ENCODE peak calls at places on chromosomes 4 and X, in four cellular contexts. B is IMR-90, V is neural progenitor cell, S is right lobe of liver. O is an unnamed sample.

GRCh38 chr4:5751918-5752802 is 41.2 kb downstream of the EVC start:
- DNase-seq in S (no peak), B (peak), V (peak), O (no peak)

GRCh38 chr4:145481164-145481941 is at the start of gene SMAD1:
- DNase-seq in S (peak), V (peak), B (peak), O (peak)

GRCh38 chr4:77734928-77735327 is 84.2 kb downstream of the CNOT6L start:
- DNase-seq in S (no peak), V (no peak), B (peak), O (peak)

GRCh38 chr4:154314248-154314647 is 177.4 kb downstream of the DCHS2 start:
- DNase-seq in B (no peak), S (no peak), V (peak), O (peak)

GRCh38 chrX:25083661-25084060 is 67.9 kb upstream of the ARX start:
- DNase-seq in S (no peak), V (no peak), B (no peak), O (no peak)

GRCh38 chr4:15653864-15654391 is 1.2 kb downstream of the FBXL5 start:
- DNase-seq in B (peak), V (peak), S (no peak), O (peak)

GRCh38 chrX:152901816-152902501 is 4.1 kb downstream of the ZNF185 start:
- DNase-seq in S (no peak), V (peak), B (no peak), O (no peak)

GRCh38 chr4:140556372-140557085 is 12.2 kb downstream of the UCP1 start:
- DNase-seq in S (no peak), V (no peak), B (no peak), O (no peak)

GRCh38 chr4:124386648-124387047 is 325.9 kb downstream of the ANKRD50 start:
- DNase-seq in V (no peak), B (no peak), S (no peak), O (peak)

GRCh38 chrX:134718329-134719317 is 60.4 kb upstream of the PLAC1 start:
- DNase-seq in S (no peak), V (no peak), B (peak), O (peak)

GRCh38 chrX:140767646-140768045 is 58.1 kb downstream of the LINC00632 start:
- DNase-seq in V (no peak), B (no peak), S (no peak), O (no peak)

GRCh38 chr4:143586080-143586479 is 72.6 kb downstream of the SMARCA5 start:
- DNase-seq in B (peak), S (no peak), V (no peak), O (peak)

GRCh38 chr4:100517864-100518341 is at the start of gene EMCN:
- DNase-seq in V (no peak), S (no peak), B (no peak), O (peak)

GRCh38 chr4:132809298-132810032 is 339.6 kb upstream of the PCDH10 start:
- DNase-seq in B (no peak), S (no peak), V (peak), O (no peak)

GRCh38 chrX:126719208-126719607 is 100.3 kb upstream of the PRR32 start:
- DNase-seq in V (no peak), B (no peak), S (peak), O (no peak)

GRCh38 chr4:74190919-74191397 is 33.0 kb downstream of the MTHFD2L start:
- DNase-seq in V (no peak), S (no peak), B (no peak), O (no peak)

GRCh38 chr4:1200425-1201035 is 28.1 kb upstream of the SPON2 start:
- DNase-seq in B (peak), S (peak), V (no peak), O (no peak)
- H3K27ac ChIP-seq in B (peak), S (peak), V (no peak), O (no peak)

GRCh38 chr4:186727977-186728519 is 4.4 kb upstream of the FAT1 start:
- DNase-seq in S (no peak), V (peak), B (no peak), O (peak)
- H3K27ac ChIP-seq in S (peak), V (no peak), B (peak), O (no peak)

GRCh38 chr4:83605744-83606172 is 69.8 kb downstream of the GPAT3 start:
- DNase-seq in B (no peak), S (no peak), V (no peak), O (no peak)
- H3K27ac ChIP-seq in B (no peak), S (no peak), V (no peak), O (no peak)

GRCh38 chrX:118632862-118633261 is 94.5 kb upstream of the IL13RA1 start:
- DNase-seq in S (no peak), B (no peak), V (no peak), O (no peak)
- H3K27ac ChIP-seq in S (no peak), B (no peak), V (no peak), O (no peak)

GRCh38 chr4:76726141-76726540 is 171.8 kb downstream of the SOWAHB start:
- DNase-seq in S (no peak), B (peak), V (no peak), O (no peak)
- H3K27ac ChIP-seq in S (peak), B (peak), V (no peak), O (no peak)

GRCh38 chr4:90030953-90031352 is 96.2 kb upstream of the CCSER1 start:
- DNase-seq in B (no peak), V (peak), S (no peak), O (no peak)
- H3K27ac ChIP-seq in B (no peak), V (no peak), S (no peak), O (no peak)